ENCODE peak calls at places on chromosome 3, in four cellular contexts. H, Q, G and R are unnamed samples.

GRCh38 chr3:111691293-111691909 is 96.3 kb upstream of the ZBED2 start:
- DNase-seq in H (no peak), Q (no peak), G (no peak), R (no peak)

GRCh38 chr3:89227634-89228033 is 120.2 kb downstream of the EPHA3 start:
- DNase-seq in H (no peak), Q (no peak), G (no peak), R (no peak)

GRCh38 chr3:126711361-126711760 is 7.3 kb downstream of the CHCHD6 start:
- DNase-seq in H (no peak), Q (no peak), G (no peak), R (no peak)

GRCh38 chr3:53464424-53464823 is 30.0 kb upstream of the CACNA1D start:
- DNase-seq in H (no peak), Q (no peak), G (no peak), R (no peak)

GRCh38 chr3:132550579-132551305 is 46.3 kb upstream of the ACKR4 start:
- DNase-seq in H (no peak), Q (no peak), G (no peak), R (no peak)

GRCh38 chr3:97872209-97873042 is 50.6 kb downstream of the CRYBG3 start:
- DNase-seq in H (no peak), Q (no peak), G (no peak), R (peak; percentile 53)

GRCh38 chr3:36457667-36458066 is 77.4 kb downstream of the STAC start:
- DNase-seq in H (no peak), Q (no peak), G (no peak), R (no peak)

GRCh38 chr3:52090620-52091468 is 34.5 kb upstream of the DUSP7 start:
- DNase-seq in H (no peak), Q (no peak), G (no peak), R (no peak)

GRCh38 chr3:49747792-49748480 is 24.2 kb upstream of the GMPPB start:
- DNase-seq in H (no peak), Q (no peak), G (no peak), R (no peak)

GRCh38 chr3:185813691-185814215 is 11.1 kb downstream of the IGF2BP2 start:
- DNase-seq in H (no peak), Q (no peak), G (no peak), R (no peak)

GRCh38 chr3:52820741-52821140 is 9.7 kb downstream of the ITIH4 start:
- DNase-seq in H (no peak), Q (no peak), G (peak; percentile 48), R (no peak)

GRCh38 chr3:189165092-189165491 is 6.7 kb upstream of the TPRG1 start:
- DNase-seq in H (no peak), Q (no peak), G (no peak), R (no peak)

GRCh38 chr3:98172621-98173020 is 6.1 kb downstream of the OR5H15 start:
- DNase-seq in H (no peak), Q (no peak), G (no peak), R (no peak)

GRCh38 chr3:146912233-146913015 is 307.3 kb upstream of the PLSCR5 start:
- DNase-seq in H (no peak), Q (no peak), G (no peak), R (no peak)

GRCh38 chr3:128875556-128876120 is 3.8 kb upstream of the ACAD9 start:
- DNase-seq in H (peak; percentile 33), Q (no peak), G (peak; percentile 67), R (no peak)

GRCh38 chr3:125059488-125060245 is 3.9 kb upstream of the HEG1 start:
- DNase-seq in H (no peak), Q (no peak), G (no peak), R (no peak)

GRCh38 chr3:158528306-158528705 is 42.7 kb upstream of the MLF1 start:
- DNase-seq in H (no peak), Q (no peak), G (no peak), R (no peak)

GRCh38 chr3:61865466-61865865 is 304.1 kb downstream of the PTPRG start:
- DNase-seq in H (no peak), Q (no peak), G (no peak), R (no peak)

GRCh38 chr3:53162672-53163458 is 1.9 kb downstream of the PRKCD start:
- DNase-seq in H (no peak), Q (no peak), G (no peak), R (no peak)

GRCh38 chr3:9414822-9415221 is 17.4 kb downstream of the SETD5 start:
- DNase-seq in H (no peak), Q (no peak), G (no peak), R (no peak)

GRCh38 chr3:148389916-148390315 is 307.8 kb upstream of the AGTR1 start:
- DNase-seq in H (no peak), Q (no peak), G (no peak), R (no peak)

GRCh38 chr3:31166249-31166885 is 271.9 kb upstream of the GADL1 start:
- DNase-seq in H (no peak), Q (no peak), G (no peak), R (no peak)

GRCh38 chr3:8653800-8654408 is 9.3 kb upstream of the SSUH2 start:
- DNase-seq in H (no peak), Q (no peak), G (no peak), R (no peak)

GRCh38 chr3:195705081-195705991 is 15.4 kb upstream of the MUC20 start:
- DNase-seq in H (no peak), Q (no peak), G (no peak), R (no peak)

GRCh38 chr3:49351521-49352011 is 6.6 kb downstream of the GPX1 start:
- DNase-seq in H (no peak), Q (no peak), G (no peak), R (no peak)

GRCh38 chr3:129383292-129383860 is 45.1 kb downstream of the EFCAB12 start:
- DNase-seq in H (peak; percentile 5), Q (peak; percentile 30), G (peak; percentile 74), R (peak; percentile 25)

GRCh38 chr3:147419062-147419701 is 10.0 kb downstream of the ZIC1 start:
- DNase-seq in H (no peak), Q (no peak), G (peak; percentile 85), R (peak; percentile 97)

GRCh38 chr3:73546961-73547360 is 77.8 kb downstream of the PDZRN3 start:
- DNase-seq in H (no peak), Q (no peak), G (no peak), R (no peak)

GRCh38 chr3:194711913-194712312 is 26.2 kb downstream of the FAM43A start:
- DNase-seq in H (no peak), Q (no peak), G (no peak), R (peak; percentile 21)

GRCh38 chr3:156694536-156694935 is 20.1 kb downstream of the TIPARP start:
- DNase-seq in H (no peak), Q (no peak), G (no peak), R (no peak)